ENCODE peak calls at places on chromosomes 5 and 9, in ten cellular contexts. One of them, this sample, is unnamed.

GRCh38 chr9:122900791-122901190 is 4.4 kb downstream of the RC3H2 start:
- DNase-seq in sigmoid colon: no peak
- DNase-seq in HTR-8/SVneo: no peak
- DNase-seq in tibial nerve: no peak
- DNase-seq in dorsolateral prefrontal cortex: no peak
- DNase-seq in activated CD4-positive, alpha-beta T cell treated with anti-CD3 and anti-CD28 coated beads for 36 hours: no peak
- DNase-seq in iris pigment epithelial cell: peak
- DNase-seq in stomach: no peak
- DNase-seq in NCI-H510A: no peak
- DNase-seq in NCI-H774: no peak
- DNase-seq in this sample: no peak

GRCh38 chr5:103308774-103309173 is 50.2 kb downstream of the MACIR start:
- DNase-seq in sigmoid colon: no peak
- DNase-seq in HTR-8/SVneo: no peak
- DNase-seq in tibial nerve: no peak
- DNase-seq in dorsolateral prefrontal cortex: no peak
- DNase-seq in activated CD4-positive, alpha-beta T cell treated with anti-CD3 and anti-CD28 coated beads for 36 hours: no peak
- DNase-seq in iris pigment epithelial cell: no peak
- DNase-seq in stomach: no peak
- DNase-seq in NCI-H510A: no peak
- DNase-seq in NCI-H774: no peak
- DNase-seq in this sample: no peak

GRCh38 chr5:171419663-171420428 is 399 bp downstream of the FGF18 start:
- DNase-seq in sigmoid colon: no peak
- DNase-seq in HTR-8/SVneo: peak
- DNase-seq in tibial nerve: no peak
- DNase-seq in dorsolateral prefrontal cortex: no peak
- DNase-seq in activated CD4-positive, alpha-beta T cell treated with anti-CD3 and anti-CD28 coated beads for 36 hours: peak
- DNase-seq in iris pigment epithelial cell: peak
- DNase-seq in stomach: peak
- DNase-seq in NCI-H510A: peak
- DNase-seq in NCI-H774: no peak
- DNase-seq in this sample: no peak

GRCh38 chr5:31706186-31706585 is 67.3 kb downstream of the PDZD2 start:
- DNase-seq in sigmoid colon: no peak
- DNase-seq in HTR-8/SVneo: no peak
- DNase-seq in tibial nerve: no peak
- DNase-seq in dorsolateral prefrontal cortex: no peak
- DNase-seq in activated CD4-positive, alpha-beta T cell treated with anti-CD3 and anti-CD28 coated beads for 36 hours: no peak
- DNase-seq in iris pigment epithelial cell: no peak
- DNase-seq in stomach: no peak
- DNase-seq in NCI-H510A: no peak
- DNase-seq in NCI-H774: no peak
- DNase-seq in this sample: no peak

GRCh38 chr5:168315991-168316578 is 24.6 kb downstream of the WWC1 start:
- DNase-seq in sigmoid colon: no peak
- DNase-seq in HTR-8/SVneo: no peak
- DNase-seq in tibial nerve: no peak
- DNase-seq in dorsolateral prefrontal cortex: no peak
- DNase-seq in activated CD4-positive, alpha-beta T cell treated with anti-CD3 and anti-CD28 coated beads for 36 hours: no peak
- DNase-seq in iris pigment epithelial cell: no peak
- DNase-seq in stomach: peak
- DNase-seq in NCI-H510A: peak
- DNase-seq in NCI-H774: peak
- DNase-seq in this sample: peak

GRCh38 chr9:22010881-22011625 is 1.9 kb upstream of the CDKN2B start:
- DNase-seq in sigmoid colon: no peak
- DNase-seq in HTR-8/SVneo: no peak
- DNase-seq in tibial nerve: no peak
- DNase-seq in dorsolateral prefrontal cortex: no peak
- DNase-seq in activated CD4-positive, alpha-beta T cell treated with anti-CD3 and anti-CD28 coated beads for 36 hours: peak
- DNase-seq in iris pigment epithelial cell: no peak
- DNase-seq in stomach: no peak
- DNase-seq in NCI-H510A: no peak
- DNase-seq in NCI-H774: no peak
- DNase-seq in this sample: no peak

GRCh38 chr9:653421-653820 is 188.1 kb upstream of the DMRT1 start:
- DNase-seq in sigmoid colon: no peak
- DNase-seq in HTR-8/SVneo: no peak
- DNase-seq in tibial nerve: no peak
- DNase-seq in dorsolateral prefrontal cortex: no peak
- DNase-seq in activated CD4-positive, alpha-beta T cell treated with anti-CD3 and anti-CD28 coated beads for 36 hours: no peak
- DNase-seq in iris pigment epithelial cell: no peak
- DNase-seq in stomach: no peak
- DNase-seq in NCI-H510A: no peak
- DNase-seq in NCI-H774: no peak
- DNase-seq in this sample: no peak

GRCh38 chr9:134252084-134252830 is 74.0 kb upstream of the RXRA start:
- DNase-seq in sigmoid colon: no peak
- DNase-seq in HTR-8/SVneo: no peak
- DNase-seq in tibial nerve: no peak
- DNase-seq in dorsolateral prefrontal cortex: no peak
- DNase-seq in activated CD4-positive, alpha-beta T cell treated with anti-CD3 and anti-CD28 coated beads for 36 hours: no peak
- DNase-seq in iris pigment epithelial cell: no peak
- DNase-seq in stomach: no peak
- DNase-seq in NCI-H510A: no peak
- DNase-seq in NCI-H774: no peak
- DNase-seq in this sample: no peak

GRCh38 chr9:93267091-93267541 is 83.2 kb downstream of the WNK2 start:
- DNase-seq in sigmoid colon: peak
- DNase-seq in HTR-8/SVneo: no peak
- DNase-seq in tibial nerve: no peak
- DNase-seq in dorsolateral prefrontal cortex: no peak
- DNase-seq in activated CD4-positive, alpha-beta T cell treated with anti-CD3 and anti-CD28 coated beads for 36 hours: no peak
- DNase-seq in iris pigment epithelial cell: no peak
- DNase-seq in stomach: peak
- DNase-seq in NCI-H510A: no peak
- DNase-seq in NCI-H774: no peak
- DNase-seq in this sample: no peak

GRCh38 chr5:115599924-115600323 is 2.4 kb downstream of the TICAM2 start:
- DNase-seq in sigmoid colon: no peak
- DNase-seq in HTR-8/SVneo: no peak
- DNase-seq in tibial nerve: no peak
- DNase-seq in dorsolateral prefrontal cortex: no peak
- DNase-seq in activated CD4-positive, alpha-beta T cell treated with anti-CD3 and anti-CD28 coated beads for 36 hours: no peak
- DNase-seq in iris pigment epithelial cell: no peak
- DNase-seq in stomach: no peak
- DNase-seq in NCI-H510A: no peak
- DNase-seq in NCI-H774: no peak
- DNase-seq in this sample: no peak

GRCh38 chr5:92313385-92313784 is 930.3 kb upstream of the ARRDC3 start:
- DNase-seq in sigmoid colon: no peak
- DNase-seq in HTR-8/SVneo: no peak
- DNase-seq in tibial nerve: no peak
- DNase-seq in dorsolateral prefrontal cortex: no peak
- DNase-seq in activated CD4-positive, alpha-beta T cell treated with anti-CD3 and anti-CD28 coated beads for 36 hours: no peak
- DNase-seq in iris pigment epithelial cell: no peak
- DNase-seq in stomach: no peak
- DNase-seq in NCI-H510A: no peak
- DNase-seq in NCI-H774: no peak
- DNase-seq in this sample: no peak

GRCh38 chr5:16411235-16411634 is 54.4 kb downstream of the ZNF622 start:
- DNase-seq in sigmoid colon: no peak
- DNase-seq in HTR-8/SVneo: no peak
- DNase-seq in tibial nerve: no peak
- DNase-seq in dorsolateral prefrontal cortex: no peak
- DNase-seq in activated CD4-positive, alpha-beta T cell treated with anti-CD3 and anti-CD28 coated beads for 36 hours: no peak
- DNase-seq in iris pigment epithelial cell: peak
- DNase-seq in stomach: no peak
- DNase-seq in NCI-H510A: no peak
- DNase-seq in NCI-H774: no peak
- DNase-seq in this sample: no peak

GRCh38 chr5:127941646-127942045 is 141.9 kb upstream of the SLC12A2 start:
- DNase-seq in sigmoid colon: no peak
- DNase-seq in HTR-8/SVneo: no peak
- DNase-seq in tibial nerve: no peak
- DNase-seq in dorsolateral prefrontal cortex: peak
- DNase-seq in activated CD4-positive, alpha-beta T cell treated with anti-CD3 and anti-CD28 coated beads for 36 hours: no peak
- DNase-seq in iris pigment epithelial cell: peak
- DNase-seq in stomach: no peak
- DNase-seq in NCI-H510A: no peak
- DNase-seq in NCI-H774: no peak
- DNase-seq in this sample: peak

GRCh38 chr5:35902032-35902681 is 36.3 kb downstream of the CAPSL start:
- DNase-seq in sigmoid colon: no peak
- DNase-seq in HTR-8/SVneo: no peak
- DNase-seq in tibial nerve: no peak
- DNase-seq in dorsolateral prefrontal cortex: no peak
- DNase-seq in activated CD4-positive, alpha-beta T cell treated with anti-CD3 and anti-CD28 coated beads for 36 hours: peak
- DNase-seq in iris pigment epithelial cell: peak
- DNase-seq in stomach: no peak
- DNase-seq in NCI-H510A: no peak
- DNase-seq in NCI-H774: no peak
- DNase-seq in this sample: no peak